ENCODE peak calls at places on chromosomes 5 and 9, in five cellular contexts. One of them, this sample, is unnamed.

GRCh38 chr9:22067196-22067595 is 58.1 kb upstream of the CDKN2B start:
- DNase-seq in cardiac muscle cell: no peak
- DNase-seq in coronary artery: no peak
- DNase-seq in AG10803: no peak
- DNase-seq in OCI-LY7: no peak
- DNase-seq in this sample: no peak

GRCh38 chr5:14261237-14261636 is 118.1 kb downstream of the TRIO start:
- DNase-seq in cardiac muscle cell: no peak
- DNase-seq in coronary artery: no peak
- DNase-seq in AG10803: no peak
- DNase-seq in OCI-LY7: peak
- DNase-seq in this sample: no peak

GRCh38 chr9:82606761-82607382 is 456.1 kb downstream of the RASEF start:
- DNase-seq in cardiac muscle cell: peak
- DNase-seq in coronary artery: no peak
- DNase-seq in AG10803: peak
- DNase-seq in OCI-LY7: peak
- DNase-seq in this sample: peak

GRCh38 chr5:120252839-120253238 is 211.3 kb upstream of the PRR16 start:
- DNase-seq in cardiac muscle cell: peak
- DNase-seq in coronary artery: no peak
- DNase-seq in AG10803: peak
- DNase-seq in OCI-LY7: no peak
- DNase-seq in this sample: no peak

GRCh38 chr5:30804739-30805313 is 388.7 kb upstream of the CDH6 start:
- DNase-seq in cardiac muscle cell: peak
- DNase-seq in coronary artery: no peak
- DNase-seq in AG10803: no peak
- DNase-seq in OCI-LY7: no peak
- DNase-seq in this sample: no peak

GRCh38 chr9:129175825-129176633 is 2.0 kb downstream of the IER5L start:
- DNase-seq in cardiac muscle cell: peak
- DNase-seq in coronary artery: peak
- DNase-seq in AG10803: peak
- DNase-seq in OCI-LY7: peak
- DNase-seq in this sample: no peak

GRCh38 chr5:37840036-37840909 is at the start of gene GDNF:
- DNase-seq in cardiac muscle cell: peak
- DNase-seq in coronary artery: no peak
- DNase-seq in AG10803: peak
- DNase-seq in OCI-LY7: no peak
- DNase-seq in this sample: no peak

GRCh38 chr9:36793277-36793676 is 220.6 kb downstream of the MELK start:
- DNase-seq in cardiac muscle cell: no peak
- DNase-seq in coronary artery: no peak
- DNase-seq in AG10803: no peak
- DNase-seq in OCI-LY7: peak
- DNase-seq in this sample: no peak

GRCh38 chr9:72476617-72477375 is 44.6 kb upstream of the TMC1 start:
- DNase-seq in cardiac muscle cell: no peak
- DNase-seq in coronary artery: no peak
- DNase-seq in AG10803: peak
- DNase-seq in OCI-LY7: no peak
- DNase-seq in this sample: no peak

GRCh38 chr5:40223884-40224402 is 455.8 kb upstream of the PTGER4 start:
- DNase-seq in cardiac muscle cell: no peak
- DNase-seq in coronary artery: no peak
- DNase-seq in AG10803: peak
- DNase-seq in OCI-LY7: no peak
- DNase-seq in this sample: no peak

GRCh38 chr5:76111510-76112174 is 28.5 kb downstream of the SV2C start:
- DNase-seq in cardiac muscle cell: no peak
- DNase-seq in coronary artery: no peak
- DNase-seq in AG10803: no peak
- DNase-seq in OCI-LY7: no peak
- DNase-seq in this sample: no peak

GRCh38 chr9:106784076-106784475 is 78.9 kb upstream of the ZNF462 start:
- DNase-seq in cardiac muscle cell: peak
- DNase-seq in coronary artery: no peak
- DNase-seq in AG10803: peak
- DNase-seq in OCI-LY7: no peak
- DNase-seq in this sample: no peak

GRCh38 chr5:73120222-73121108 is at the start of gene TMEM171:
- DNase-seq in cardiac muscle cell: peak
- DNase-seq in coronary artery: no peak
- DNase-seq in AG10803: peak
- DNase-seq in OCI-LY7: no peak
- DNase-seq in this sample: no peak

GRCh38 chr9:114005371-114006154 is 72.5 kb downstream of the AMBP start:
- DNase-seq in cardiac muscle cell: no peak
- DNase-seq in coronary artery: peak
- DNase-seq in AG10803: no peak
- DNase-seq in OCI-LY7: no peak
- DNase-seq in this sample: no peak

GRCh38 chr5:57989378-57989777 is 470.5 kb downstream of the PLK2 start:
- DNase-seq in cardiac muscle cell: peak
- DNase-seq in coronary artery: no peak
- DNase-seq in AG10803: no peak
- DNase-seq in OCI-LY7: no peak
- DNase-seq in this sample: no peak

GRCh38 chr5:172659909-172660628 is 19.0 kb downstream of the NEURL1B start:
- DNase-seq in cardiac muscle cell: peak
- DNase-seq in coronary artery: peak
- DNase-seq in AG10803: peak
- DNase-seq in OCI-LY7: peak
- DNase-seq in this sample: peak

GRCh38 chr9:115651456-115651855 is 502.1 kb upstream of the PAPPA start:
- DNase-seq in cardiac muscle cell: no peak
- DNase-seq in coronary artery: no peak
- DNase-seq in AG10803: peak
- DNase-seq in OCI-LY7: no peak
- DNase-seq in this sample: no peak

GRCh38 chr9:121972501-121972981 is 120.6 kb downstream of the TTLL11 start:
- DNase-seq in cardiac muscle cell: peak
- DNase-seq in coronary artery: no peak
- DNase-seq in AG10803: peak
- DNase-seq in OCI-LY7: peak
- DNase-seq in this sample: no peak

GRCh38 chr5:170329524-170329923 is 31.9 kb upstream of the LCP2 start:
- DNase-seq in cardiac muscle cell: no peak
- DNase-seq in coronary artery: no peak
- DNase-seq in AG10803: no peak
- DNase-seq in OCI-LY7: no peak
- DNase-seq in this sample: no peak

GRCh38 chr5:151408633-151409243 is 38.7 kb upstream of the SLC36A1 start:
- DNase-seq in cardiac muscle cell: no peak
- DNase-seq in coronary artery: no peak
- DNase-seq in AG10803: no peak
- DNase-seq in OCI-LY7: no peak
- DNase-seq in this sample: peak

GRCh38 chr9:127539259-127539981 is 72.7 kb upstream of the STXBP1 start:
- DNase-seq in cardiac muscle cell: peak
- DNase-seq in coronary artery: no peak
- DNase-seq in AG10803: no peak
- DNase-seq in OCI-LY7: no peak
- DNase-seq in this sample: no peak

GRCh38 chr9:88819471-88819870 is 171.8 kb upstream of the S1PR3 start:
- DNase-seq in cardiac muscle cell: no peak
- DNase-seq in coronary artery: no peak
- DNase-seq in AG10803: no peak
- DNase-seq in OCI-LY7: no peak
- DNase-seq in this sample: no peak

GRCh38 chr9:28774433-28775029 is 1201.2 kb upstream of the C9orf72 start:
- DNase-seq in cardiac muscle cell: peak
- DNase-seq in coronary artery: no peak
- DNase-seq in AG10803: no peak
- DNase-seq in OCI-LY7: peak
- DNase-seq in this sample: peak

GRCh38 chr9:89826186-89826585 is 221.4 kb downstream of the GADD45G start:
- DNase-seq in cardiac muscle cell: no peak
- DNase-seq in coronary artery: no peak
- DNase-seq in AG10803: no peak
- DNase-seq in OCI-LY7: no peak
- DNase-seq in this sample: no peak

GRCh38 chr5:25568294-25568693 is 923.5 kb upstream of the CDH10 start:
- DNase-seq in cardiac muscle cell: no peak
- DNase-seq in coronary artery: no peak
- DNase-seq in AG10803: no peak
- DNase-seq in OCI-LY7: no peak
- DNase-seq in this sample: no peak

DNA sequence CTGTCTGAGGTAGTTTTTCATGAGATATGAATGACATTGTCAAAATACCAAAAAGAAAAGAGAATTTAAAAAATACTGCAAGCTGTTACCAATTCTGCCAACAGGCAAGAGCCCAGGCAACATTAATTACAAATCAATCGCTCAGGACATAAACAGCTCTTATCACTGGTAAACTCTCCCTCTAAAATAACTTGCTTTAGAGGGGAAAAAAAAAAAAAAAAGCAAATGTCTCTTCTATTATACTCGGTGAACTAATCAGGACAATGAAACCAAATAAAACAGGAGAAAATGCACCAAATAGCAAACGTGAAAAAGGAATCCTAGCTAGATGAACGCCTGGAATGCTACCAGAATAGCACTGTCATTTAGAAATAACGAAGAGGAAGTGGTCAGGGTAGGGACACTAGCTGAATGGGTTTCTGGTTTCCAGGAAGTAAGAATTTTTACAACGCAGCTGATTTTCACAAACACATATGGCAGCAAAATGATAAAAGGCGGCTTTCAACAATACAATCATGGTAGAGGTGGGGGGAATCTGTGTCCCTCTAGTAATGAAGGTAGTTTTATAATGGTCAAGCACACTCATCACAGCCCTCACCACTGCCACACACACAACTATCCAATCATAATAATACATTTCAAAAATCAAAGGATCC is 94.9 kb downstream of the DENND1A start:
- DNase-seq in cardiac muscle cell: peak
- DNase-seq in coronary artery: no peak
- DNase-seq in AG10803: peak
- DNase-seq in OCI-LY7: peak
- DNase-seq in this sample: no peak
- H3K4me3 ChIP-seq in cardiac muscle cell: no peak
- H3K4me3 ChIP-seq in coronary artery: no peak
- H3K4me3 ChIP-seq in AG10803: no peak
- H3K4me3 ChIP-seq in OCI-LY7: no peak
- H3K4me3 ChIP-seq in this sample: no peak

GRCh38 chr5:4551034-4551433 is 589.1 kb upstream of the ADAMTS16 start:
- DNase-seq in cardiac muscle cell: no peak
- DNase-seq in coronary artery: no peak
- DNase-seq in AG10803: no peak
- DNase-seq in OCI-LY7: no peak
- DNase-seq in this sample: no peak
- TF ChIP-seq CTCF in cardiac muscle cell: no peak
- TF ChIP-seq CTCF in coronary artery: no peak
- TF ChIP-seq CTCF in AG10803: no peak
- TF ChIP-seq CTCF in OCI-LY7: no peak
- TF ChIP-seq CTCF in this sample: no peak

DNA sequence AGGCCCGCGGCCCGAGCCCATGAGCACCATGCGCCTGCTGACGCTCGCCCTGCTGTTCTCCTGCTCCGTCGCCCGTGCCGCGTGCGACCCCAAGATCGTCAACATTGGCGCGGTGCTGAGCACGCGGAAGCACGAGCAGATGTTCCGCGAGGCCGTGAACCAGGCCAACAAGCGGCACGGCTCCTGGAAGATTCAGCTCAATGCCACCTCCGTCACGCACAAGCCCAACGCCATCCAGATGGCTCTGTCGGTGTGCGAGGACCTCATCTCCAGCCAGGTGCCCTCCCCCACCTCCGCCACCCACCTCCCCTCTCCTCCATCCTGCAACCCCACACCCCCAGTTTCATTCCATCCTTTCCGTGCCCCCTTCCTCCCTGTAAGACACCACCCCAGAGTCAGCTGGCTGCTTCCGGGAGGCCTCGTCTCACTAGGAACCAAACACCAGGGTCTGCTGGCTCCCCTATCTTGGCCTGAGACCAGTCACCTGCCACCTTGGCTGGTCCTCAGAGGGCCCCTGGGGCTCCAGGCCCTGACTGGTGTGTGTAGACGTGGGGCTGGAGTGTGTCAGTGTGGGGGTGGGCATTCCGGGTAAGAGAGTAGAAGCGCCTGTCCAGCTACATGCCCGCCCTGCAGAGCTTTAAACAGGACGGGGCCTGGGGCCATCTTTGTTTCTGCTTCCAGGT is 655 bp downstream of the GRIN1 start:
- DNase-seq in cardiac muscle cell: no peak
- DNase-seq in coronary artery: no peak
- DNase-seq in AG10803: no peak
- DNase-seq in OCI-LY7: no peak
- DNase-seq in this sample: no peak
- H3K4me3 ChIP-seq in cardiac muscle cell: no peak
- H3K4me3 ChIP-seq in coronary artery: peak
- H3K4me3 ChIP-seq in AG10803: no peak
- H3K4me3 ChIP-seq in OCI-LY7: no peak
- H3K4me3 ChIP-seq in this sample: no peak

GRCh38 chr5:159642379-159642778 is 273.9 kb upstream of the ADRA1B start:
- DNase-seq in cardiac muscle cell: no peak
- DNase-seq in coronary artery: no peak
- DNase-seq in AG10803: no peak
- DNase-seq in OCI-LY7: no peak
- DNase-seq in this sample: no peak
- TF ChIP-seq CTCF in cardiac muscle cell: no peak
- TF ChIP-seq CTCF in coronary artery: no peak
- TF ChIP-seq CTCF in AG10803: peak
- TF ChIP-seq CTCF in OCI-LY7: peak
- TF ChIP-seq CTCF in this sample: no peak

GRCh38 chr5:142777108-142777507 is 6.9 kb downstream of the ARHGAP26 start:
- DNase-seq in cardiac muscle cell: no peak
- DNase-seq in coronary artery: no peak
- DNase-seq in AG10803: no peak
- DNase-seq in OCI-LY7: no peak
- DNase-seq in this sample: no peak

GRCh38 chr5:142770650-142771609 is 753 bp downstream of the ARHGAP26 start:
- DNase-seq in cardiac muscle cell: peak
- DNase-seq in coronary artery: peak
- DNase-seq in AG10803: peak
- DNase-seq in OCI-LY7: peak
- DNase-seq in this sample: no peak

GRCh38 chr5:142769793-142770649 is at the start of gene ARHGAP26:
- DNase-seq in cardiac muscle cell: peak
- DNase-seq in coronary artery: peak
- DNase-seq in AG10803: peak
- DNase-seq in OCI-LY7: peak
- DNase-seq in this sample: peak

GRCh38 chr5:142769251-142769792 is 855 bp upstream of the ARHGAP26 start:
- DNase-seq in cardiac muscle cell: no peak
- DNase-seq in coronary artery: no peak
- DNase-seq in AG10803: no peak
- DNase-seq in OCI-LY7: no peak
- DNase-seq in this sample: no peak

GRCh38 chr5:142772766-142773293 is 2.7 kb downstream of the ARHGAP26 start:
- DNase-seq in cardiac muscle cell: no peak
- DNase-seq in coronary artery: no peak
- DNase-seq in AG10803: no peak
- DNase-seq in OCI-LY7: no peak
- DNase-seq in this sample: no peak
- H3K4me3 ChIP-seq in cardiac muscle cell: no peak
- H3K4me3 ChIP-seq in coronary artery: peak
- H3K4me3 ChIP-seq in AG10803: peak
- H3K4me3 ChIP-seq in OCI-LY7: no peak
- H3K4me3 ChIP-seq in this sample: no peak

GRCh38 chr5:132677191-132677590 is 3.4 kb downstream of the IL4 start:
- DNase-seq in cardiac muscle cell: peak
- DNase-seq in coronary artery: peak
- DNase-seq in AG10803: peak
- DNase-seq in OCI-LY7: no peak
- DNase-seq in this sample: no peak
- TF ChIP-seq CTCF in cardiac muscle cell: peak
- TF ChIP-seq CTCF in coronary artery: no peak
- TF ChIP-seq CTCF in AG10803: peak
- TF ChIP-seq CTCF in OCI-LY7: no peak
- TF ChIP-seq CTCF in this sample: no peak